ENCODE peak calls at places on chromosomes 2 and 18, in six cellular contexts. C, Q, J, R, S and V are unnamed samples.
A peak's percentile ranks its signal among the peaks of the same experiment; 100 is the strongest.

GRCh38 chr18:11883153-11883552 is 25.0 kb downstream of the MPPE1 start:
- DNase-seq in R (no peak), J (no peak), C (no peak), S (no peak), Q (no peak), V (no peak)

GRCh38 chr18:13163167-13163927 is 55.2 kb upstream of the LDLRAD4 start:
- DNase-seq in C (no peak), Q (no peak), R (peak; percentile 6), J (no peak), S (no peak), V (peak; percentile 48)

GRCh38 chr2:241947004-241947350 is 77.4 kb downstream of the RTP5 start:
- DNase-seq in Q (no peak), C (no peak), R (no peak), J (no peak), S (no peak), V (no peak)

GRCh38 chr2:55140316-55141219 is 90.3 kb upstream of the RTN4 start:
- DNase-seq in Q (peak; percentile 31), S (no peak), R (no peak), C (no peak), J (no peak), V (no peak)

GRCh38 chr2:223026357-223027110 is 25.5 kb upstream of the KCNE4 start:
- DNase-seq in C (no peak), R (peak; percentile 67), J (no peak), Q (no peak), S (no peak), V (no peak)

GRCh38 chr2:232485333-232485756 is 2.3 kb downstream of the ECEL1 start:
- DNase-seq in R (no peak), J (no peak), C (no peak), S (no peak), Q (no peak), V (no peak)

GRCh38 chr2:143420313-143420712 is 291.1 kb downstream of the ARHGAP15 start:
- DNase-seq in C (no peak), R (peak; percentile 43), S (no peak), J (no peak), Q (no peak), V (no peak)

GRCh38 chr2:71604709-71605085 is 151.3 kb downstream of the DYSF start:
- DNase-seq in J (no peak), R (no peak), C (no peak), S (peak; percentile 44), Q (peak; percentile 40), V (no peak)

DNA sequence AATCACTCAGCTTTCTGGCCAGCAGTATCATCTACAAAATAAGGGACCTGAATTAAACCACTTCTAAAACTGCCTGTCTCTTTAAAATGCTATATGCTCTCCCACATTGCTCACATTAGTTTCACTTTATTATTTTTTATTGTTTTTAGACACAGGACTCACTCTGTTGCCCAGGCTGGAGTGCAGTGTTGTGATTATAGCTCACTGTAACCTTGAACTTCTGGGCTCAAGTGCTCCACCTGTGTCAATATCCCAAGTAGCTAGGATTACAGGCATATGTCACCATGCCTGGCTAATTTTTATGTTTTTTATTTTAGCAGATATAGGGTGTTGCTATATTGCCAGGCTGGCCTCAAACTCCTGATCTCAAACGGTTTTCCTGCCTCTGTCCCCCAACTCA is 591.3 kb upstream of the ZNF804A start:
- DNase-seq in Q (no peak), J (no peak), R (no peak), S (no peak), C (no peak), V (no peak)
- TF ChIP-seq CTCF in Q (no peak), J (no peak), R (no peak), S (no peak), C (no peak), V (no peak)

GRCh38 chr2:174343638-174344455 is 9.1 kb downstream of the SP9 start:
- DNase-seq in R (no peak), Q (peak; percentile 75), J (no peak), S (no peak), C (no peak), V (no peak)

GRCh38 chr2:174341995-174342571 is 7.3 kb downstream of the SP9 start:
- DNase-seq in Q (peak; percentile 72), R (no peak), C (no peak), J (no peak), S (no peak), V (no peak)

GRCh38 chr2:174343343-174343637 is 8.5 kb downstream of the SP9 start:
- DNase-seq in S (no peak), C (no peak), R (no peak), Q (no peak), J (no peak), V (no peak)

GRCh38 chr2:174342600-174343342 is 8.0 kb downstream of the SP9 start:
- DNase-seq in R (no peak), J (no peak), S (no peak), Q (peak; percentile 68), C (no peak), V (no peak)

DNA sequence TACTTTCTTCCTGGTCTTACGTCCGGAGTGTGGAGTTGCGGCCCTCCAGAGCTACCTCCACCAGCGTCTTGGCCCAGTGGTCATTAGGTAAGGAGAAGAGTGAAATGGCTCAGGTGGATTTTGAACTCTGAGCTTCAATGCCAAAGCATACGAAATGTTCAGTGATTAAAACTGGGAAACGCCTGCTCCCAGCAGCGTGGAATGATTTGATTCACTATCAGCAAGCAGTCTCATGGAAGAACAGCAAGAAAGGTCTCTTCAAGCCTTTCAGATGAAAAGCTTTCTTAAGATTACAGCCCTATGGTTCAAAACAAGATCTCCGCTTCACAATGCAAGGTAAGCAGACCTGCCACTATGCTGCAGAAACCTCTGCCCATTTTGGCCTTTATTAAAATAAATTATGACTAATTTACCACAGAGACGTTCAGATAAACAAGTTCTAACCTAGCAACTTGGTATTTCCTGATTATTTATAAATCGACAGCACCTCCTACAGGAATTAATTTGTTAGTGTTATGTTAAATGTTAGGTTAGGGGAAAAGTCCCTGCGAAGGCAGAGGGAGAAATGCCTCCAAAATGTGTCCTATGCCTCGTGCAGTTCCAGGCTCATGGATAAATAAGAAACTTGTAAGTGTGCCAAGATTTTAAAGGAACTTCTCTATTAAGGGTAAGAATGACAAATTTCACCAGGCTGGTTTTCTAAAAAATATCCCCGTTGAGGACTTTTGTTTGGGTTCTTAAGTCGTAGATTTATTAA is 10.1 kb downstream of the SP9 start:
- DNase-seq in Q (peak; percentile 63), C (no peak), S (no peak), J (no peak), R (peak; percentile 46), V (no peak)
- TF ChIP-seq CTCF in Q (peak; percentile 74), C (peak; percentile 22), S (peak; percentile 22), J (peak; percentile 13), R (peak; percentile 44), V (no peak)

DNA sequence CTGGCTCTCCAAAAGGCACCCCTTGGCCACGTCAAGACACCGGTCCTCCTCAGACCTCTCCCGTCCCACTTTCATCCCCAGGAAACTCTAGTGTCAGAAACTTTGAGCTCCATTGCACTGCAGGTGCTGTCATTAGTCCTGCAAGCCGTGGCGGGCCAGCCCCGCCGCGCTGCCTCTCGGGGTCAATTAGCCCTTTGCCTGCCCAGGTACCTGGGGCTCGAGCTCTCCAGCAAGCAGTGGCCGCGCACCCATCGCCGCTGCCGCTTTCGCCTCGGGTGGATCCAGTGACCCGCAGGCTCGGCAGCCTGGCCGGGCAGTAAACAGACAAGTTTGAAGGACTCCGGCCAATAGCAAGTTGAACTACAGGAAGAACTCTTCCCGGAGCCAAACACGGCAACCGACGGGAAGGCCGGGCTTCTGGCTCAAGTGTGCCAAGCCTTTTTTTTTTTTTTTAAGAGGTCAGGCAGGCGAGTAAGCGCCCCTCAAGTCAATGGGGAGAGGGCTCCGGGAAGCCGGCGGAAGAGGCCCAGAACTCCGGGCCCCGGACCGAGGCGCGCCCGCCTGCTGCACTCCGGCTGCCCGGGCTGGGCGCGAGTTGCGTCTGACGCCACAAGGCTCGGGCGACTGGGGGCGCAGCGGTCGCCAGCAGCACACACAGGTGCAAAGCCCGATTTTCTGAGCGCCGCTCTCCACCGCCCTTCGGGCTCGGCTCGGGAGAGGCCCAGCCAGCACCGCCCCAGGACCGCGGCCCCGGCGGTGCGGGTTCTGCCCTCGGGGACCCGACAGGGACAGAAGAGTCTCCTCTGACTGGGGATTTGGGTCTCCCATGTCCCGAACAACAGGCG is 1.1 kb downstream of the ERBB4 start:
- DNase-seq in J (peak; percentile 50), S (no peak), R (no peak), C (peak; percentile 10), Q (peak; percentile 78), V (no peak)
- TF ChIP-seq CTCF in J (no peak), S (no peak), R (no peak), C (no peak), Q (peak; percentile 36), V (no peak)

DNA sequence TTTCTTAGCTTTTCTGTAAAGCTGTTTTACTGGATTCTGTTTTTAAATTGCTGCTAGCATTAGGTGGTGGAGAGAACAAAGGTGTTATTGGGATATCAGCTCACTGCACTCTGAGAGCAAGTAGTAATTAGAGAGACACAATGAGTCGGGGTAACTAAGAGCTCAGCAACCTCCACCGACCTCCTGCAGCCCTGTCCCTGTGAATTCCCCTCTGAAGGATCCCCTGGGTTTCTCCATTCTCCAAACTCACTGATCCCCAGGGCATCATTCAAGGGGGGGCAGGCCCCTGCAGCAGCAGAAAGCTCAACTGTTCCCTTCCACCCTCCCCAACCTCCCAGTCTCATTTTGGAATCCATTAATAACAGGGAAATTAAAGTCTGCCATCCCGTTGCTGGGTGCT is 73.0 kb downstream of the MTCL1 start:
- DNase-seq in S (no peak), Q (no peak), J (no peak), R (no peak), C (no peak), V (no peak)
- TF ChIP-seq CTCF in S (no peak), Q (no peak), J (no peak), R (no peak), C (no peak), V (no peak)